ENCODE peak calls at places on chromosomes 6 and 20, in five cellular contexts. M, O, P, K and Z are unnamed samples.

GRCh38 chr6:34441526-34441925 is 15.7 kb upstream of the RPS10 start:
- DNase-seq in K (peak), O (no peak), M (no peak), P (no peak), Z (no peak)

GRCh38 chr20:8124639-8125038 is 7.4 kb upstream of the PLCB1 start:
- DNase-seq in P (no peak), M (no peak), O (no peak), K (no peak), Z (no peak)

GRCh38 chr20:38523697-38524096 is 51.1 kb downstream of the RALGAPB start:
- DNase-seq in K (no peak), P (no peak), O (no peak), M (peak), Z (no peak)

GRCh38 chr6:155333414-155333813 is 19.1 kb upstream of the TFB1M start:
- DNase-seq in O (no peak), M (no peak), K (no peak), P (no peak), Z (peak)

GRCh38 chr6:1335367-1336037 is 23.6 kb downstream of the FOXQ1 start:
- DNase-seq in O (no peak), K (no peak), P (peak), M (peak), Z (no peak)

GRCh38 chr6:43496370-43497128 is 13.6 kb downstream of the LRRC73 start:
- DNase-seq in O (no peak), K (no peak), M (peak), P (no peak), Z (peak)

GRCh38 chr6:96923871-96924493 is 546 bp upstream of the KLHL32 start:
- DNase-seq in K (peak), P (no peak), M (peak), O (no peak), Z (no peak)

GRCh38 chr6:134908906-134909516 is 40.9 kb downstream of the ALDH8A1 start:
- DNase-seq in K (no peak), P (no peak), O (peak), M (peak), Z (no peak)

GRCh38 chr20:10965936-10966470 is 292.2 kb upstream of the JAG1 start:
- DNase-seq in M (peak), P (no peak), K (no peak), O (no peak), Z (no peak)

GRCh38 chr6:18784794-18785193 is 397.6 kb downstream of the RNF144B start:
- DNase-seq in K (no peak), M (no peak), O (no peak), P (no peak), Z (no peak)

GRCh38 chr6:53293691-53294090 is 55.1 kb downstream of the ELOVL5 start:
- DNase-seq in K (no peak), M (no peak), P (no peak), O (no peak), Z (no peak)

GRCh38 chr6:134229520-134229919 is 88.4 kb downstream of the SGK1 start:
- DNase-seq in P (no peak), M (no peak), K (no peak), O (no peak), Z (no peak)

GRCh38 chr6:5181494-5182287 is 79.1 kb downstream of the LYRM4 start:
- DNase-seq in K (no peak), M (no peak), P (no peak), O (no peak), Z (no peak)

GRCh38 chr20:58852559-58853271 is at the start of gene GNAS:
- DNase-seq in P (peak), K (no peak), O (peak), M (peak), Z (peak)

GRCh38 chr6:32081168-32081624 is 27.9 kb downstream of the TNXB start:
- DNase-seq in M (peak), O (peak), K (no peak), P (no peak), Z (no peak)

GRCh38 chr6:132081338-132081737 is 130.2 kb upstream of the CCN2 start:
- DNase-seq in K (no peak), P (no peak), O (no peak), M (no peak), Z (no peak)

GRCh38 chr6:168746643-168747042 is 305.7 kb downstream of the SMOC2 start:
- DNase-seq in K (no peak), O (no peak), M (no peak), P (no peak), Z (no peak)

GRCh38 chr20:38246357-38247165 is 14.0 kb downstream of the KIAA1755 start:
- DNase-seq in P (no peak), O (peak), M (no peak), K (no peak), Z (no peak)

GRCh38 chr6:37429352-37429750 is 3.7 kb upstream of the CMTR1 start:
- DNase-seq in O (no peak), M (no peak), K (peak), P (no peak), Z (peak)

GRCh38 chr20:46004813-46005505 is 3.7 kb upstream of the MMP9 start:
- DNase-seq in K (no peak), P (no peak), O (no peak), M (no peak), Z (peak)

GRCh38 chr6:126054258-126054702 is 67.9 kb downstream of the TRMT11 start:
- DNase-seq in O (no peak), K (no peak), M (peak), P (no peak), Z (no peak)

GRCh38 chr6:55868910-55869479 is 6.4 kb downstream of the BMP5 start:
- DNase-seq in P (no peak), O (no peak), M (no peak), K (no peak), Z (peak)

GRCh38 chr20:62553136-62553837 is 77.5 kb upstream of the GATA5 start:
- DNase-seq in M (no peak), P (no peak), O (no peak), K (no peak), Z (no peak)

GRCh38 chr20:11753155-11753554 is 164.5 kb upstream of the BTBD3 start:
- DNase-seq in M (no peak), P (no peak), K (no peak), O (no peak), Z (no peak)

GRCh38 chr6:158611600-158612041 is 32.9 kb downstream of the DYNLT1 start:
- DNase-seq in K (no peak), M (no peak), P (peak), O (no peak), Z (no peak)

GRCh38 chr6:140269766-140270165 is 895.3 kb upstream of the CITED2 start:
- DNase-seq in K (no peak), O (no peak), P (no peak), M (no peak), Z (peak)

GRCh38 chr20:4949833-4950178 is 51.5 kb downstream of the SLC23A2 start:
- DNase-seq in O (no peak), M (peak), K (peak), P (no peak), Z (peak)

GRCh38 chr20:37310951-37311350 is 21.5 kb downstream of the MANBAL start:
- DNase-seq in P (no peak), O (no peak), M (no peak), K (no peak), Z (no peak)

GRCh38 chr6:14129572-14129971 is 12.0 kb downstream of the CD83 start:
- DNase-seq in M (peak), O (no peak), K (peak), P (no peak), Z (peak)

GRCh38 chr6:78746457-78746856 is 120.9 kb upstream of the IRAK1BP1 start:
- DNase-seq in M (peak), K (no peak), O (no peak), P (no peak), Z (no peak)

GRCh38 chr20:44495802-44496481 is 20.3 kb downstream of the TTPAL start:
- DNase-seq in K (no peak), P (no peak), M (peak), O (no peak), Z (peak)
- H3K4me3 ChIP-seq in K (no peak), P (no peak), M (no peak), O (no peak), Z (no peak)

DNA sequence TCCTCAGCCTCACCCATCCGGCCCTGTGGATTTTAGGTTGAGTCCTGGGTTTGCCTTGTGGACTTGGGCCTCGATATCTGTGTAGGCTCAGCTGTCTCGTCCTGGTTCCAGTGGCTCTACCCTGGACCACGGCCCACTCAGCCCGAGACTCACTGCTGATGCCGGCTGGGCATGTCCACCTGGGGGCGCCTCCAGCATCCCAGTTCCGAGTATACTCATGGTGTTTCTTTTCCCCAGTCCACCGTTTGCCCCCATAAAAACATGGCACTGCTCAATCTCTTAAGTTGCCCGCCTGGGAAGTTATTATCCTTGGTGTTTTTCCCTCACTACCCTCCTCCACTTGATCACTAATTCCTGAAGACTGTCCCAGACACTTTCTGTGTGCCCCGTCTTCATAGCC is 99.1 kb downstream of the ARID1B start:
- DNase-seq in O (peak), K (no peak), P (no peak), M (no peak), Z (no peak)
- TF ChIP-seq CTCF in O (peak), K (no peak), P (no peak), M (peak), Z (peak)

GRCh38 chr20:63775096-63775978 is 35.8 kb downstream of the SLC2A4RG start:
- DNase-seq in P (no peak), O (peak), M (peak), K (no peak), Z (no peak)
- H3K4me3 ChIP-seq in P (no peak), O (peak), M (no peak), K (no peak), Z (no peak)

GRCh38 chr6:38933426-38933825 is 115.2 kb upstream of the GLP1R start:
- DNase-seq in P (no peak), K (peak), O (no peak), M (peak), Z (peak)
- TF ChIP-seq CTCF in P (no peak), K (peak), O (no peak), M (peak), Z (peak)